ENCODE peak calls at places on chromosomes 2 and 18, in six cellular contexts. O is K562, R is SK-N-SH, F is H1, Q is GM12878, Z is HepG2. M is an unnamed sample.

GRCh38 chr2:83594841-83595720 is 864.0 kb downstream of the SUCLG1 start:
- DNase-seq in F (no peak), O (no peak), R (no peak), Q (no peak), Z (no peak), M (no peak)

GRCh38 chr2:210548031-210548430 is 8.4 kb upstream of the CPS1 start:
- DNase-seq in Q (no peak), F (no peak), O (no peak), Z (no peak), R (no peak), M (no peak)

GRCh38 chr2:9769171-9770005 is 73.9 kb upstream of the TAF1B start:
- DNase-seq in Q (no peak), O (peak), Z (no peak), F (no peak), R (peak), M (no peak)

GRCh38 chr2:128362889-128363228 is 44.2 kb upstream of the HS6ST1 start:
- DNase-seq in R (no peak), Q (no peak), F (peak), Z (no peak), O (no peak), M (no peak)

GRCh38 chr2:145563752-145564615 is 1044.1 kb upstream of the ZEB2 start:
- DNase-seq in Z (no peak), O (no peak), F (no peak), Q (no peak), R (no peak), M (no peak)

GRCh38 chr2:20532634-20533437 is 86.0 kb downstream of the RHOB start:
- DNase-seq in F (no peak), O (no peak), R (no peak), Q (no peak), Z (peak), M (no peak)

GRCh38 chr2:149989447-149990063 is 402.0 kb upstream of the MMADHC start:
- DNase-seq in O (no peak), R (no peak), Q (no peak), Z (peak), F (no peak), M (no peak)

GRCh38 chr2:177881001-177881748 is 191.4 kb downstream of the PDE11A start:
- DNase-seq in Q (no peak), O (no peak), F (no peak), R (no peak), Z (peak), M (no peak)

GRCh38 chr2:241095594-241096290 is 6.3 kb downstream of the MTERF4 start:
- DNase-seq in F (no peak), O (no peak), R (no peak), Z (no peak), Q (no peak), M (no peak)

GRCh38 chr18:80228051-80228848 is 19.1 kb downstream of the PARD6G start:
- DNase-seq in O (peak), F (peak), Q (no peak), Z (no peak), R (no peak), M (no peak)

GRCh38 chr2:75277111-75277510 is 77.8 kb upstream of the TACR1 start:
- DNase-seq in Z (no peak), F (no peak), R (no peak), O (no peak), Q (no peak), M (no peak)

GRCh38 chr18:57088883-57089282 is 58.0 kb upstream of the BOD1L2 start:
- DNase-seq in F (no peak), Z (no peak), O (no peak), R (no peak), Q (no peak), M (no peak)

GRCh38 chr2:156321243-156321904 is 11.1 kb downstream of the NR4A2 start:
- DNase-seq in Q (no peak), R (peak), F (no peak), O (no peak), Z (no peak), M (no peak)

GRCh38 chr18:61554117-61554776 is 221.0 kb downstream of the CDH20 start:
- DNase-seq in O (no peak), R (no peak), Q (no peak), F (no peak), Z (no peak), M (no peak)

GRCh38 chr18:51400721-51401120 is 203.2 kb upstream of the MEX3C start:
- DNase-seq in O (no peak), R (no peak), Z (no peak), Q (no peak), F (no peak), M (no peak)

GRCh38 chr2:218852911-218853667 is 6.5 kb upstream of the WNT6 start:
- DNase-seq in R (peak), F (peak), O (peak), Q (no peak), Z (peak), M (peak)

GRCh38 chr2:81282151-81282769 is 977.7 kb upstream of the LRRTM1 start:
- DNase-seq in Z (no peak), F (no peak), R (no peak), O (no peak), Q (no peak), M (no peak)

DNA sequence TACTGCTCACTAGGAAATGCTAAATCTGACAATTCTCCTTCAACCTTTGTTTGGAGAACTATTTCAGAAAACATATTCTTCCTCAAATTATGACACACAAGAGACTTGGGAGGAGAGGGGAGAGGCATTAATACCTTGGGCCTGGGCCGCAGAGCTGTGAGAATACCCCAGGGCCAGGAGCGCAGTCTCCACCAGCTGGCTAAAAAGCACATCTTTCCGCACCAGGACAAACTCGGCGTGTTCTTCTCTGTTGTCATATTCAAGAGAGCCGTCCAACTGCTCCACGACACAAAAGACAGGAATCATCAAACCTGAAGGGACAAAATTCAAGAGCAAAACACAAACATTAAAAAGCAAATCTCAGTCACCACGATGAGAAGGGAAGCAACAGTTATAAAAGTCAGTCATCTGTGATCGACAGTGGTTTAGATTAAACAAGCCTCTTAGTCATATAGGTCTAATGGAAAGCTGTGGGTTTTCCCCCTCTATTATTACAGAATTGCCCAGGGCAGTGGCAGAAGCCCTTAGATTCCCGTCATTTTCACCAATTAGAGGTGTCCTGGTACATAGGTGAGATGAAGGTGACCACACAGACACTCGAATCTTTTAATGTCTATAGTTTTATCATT is 24.4 kb downstream of the SATB2 start:
- DNase-seq in F (no peak), R (no peak), O (no peak), Q (no peak), Z (no peak), M (no peak)
- TF ChIP-seq GABPA in F (no peak), R (no peak), O (no peak), Q (no peak), Z (no peak), M (no peak)

DNA sequence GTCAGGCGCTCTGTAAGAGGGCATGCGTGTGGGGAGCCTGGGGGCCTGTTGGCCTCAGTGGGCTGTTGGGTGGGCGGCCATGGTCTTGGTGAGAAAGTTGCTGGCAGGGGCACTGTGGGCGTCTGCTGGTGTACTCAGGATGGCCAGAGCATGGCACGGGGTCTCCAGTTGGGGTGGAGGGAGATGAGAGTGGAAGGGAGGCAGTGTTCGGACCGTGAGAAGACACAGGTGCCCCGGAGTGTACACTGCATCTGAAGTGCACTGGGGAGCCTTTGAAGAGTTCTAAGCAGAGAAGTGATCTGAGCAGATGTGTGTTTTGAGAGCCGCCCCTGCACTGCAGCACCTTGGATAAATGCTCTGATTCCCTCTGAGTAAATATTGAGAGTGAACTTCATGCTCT is 150.8 kb downstream of the LDLRAD4 start:
- DNase-seq in R (no peak), O (no peak), Q (no peak), F (no peak), Z (no peak), M (no peak)
- TF ChIP-seq GABPA in R (no peak), O (no peak), Q (no peak), F (no peak), Z (no peak), M (no peak)

DNA sequence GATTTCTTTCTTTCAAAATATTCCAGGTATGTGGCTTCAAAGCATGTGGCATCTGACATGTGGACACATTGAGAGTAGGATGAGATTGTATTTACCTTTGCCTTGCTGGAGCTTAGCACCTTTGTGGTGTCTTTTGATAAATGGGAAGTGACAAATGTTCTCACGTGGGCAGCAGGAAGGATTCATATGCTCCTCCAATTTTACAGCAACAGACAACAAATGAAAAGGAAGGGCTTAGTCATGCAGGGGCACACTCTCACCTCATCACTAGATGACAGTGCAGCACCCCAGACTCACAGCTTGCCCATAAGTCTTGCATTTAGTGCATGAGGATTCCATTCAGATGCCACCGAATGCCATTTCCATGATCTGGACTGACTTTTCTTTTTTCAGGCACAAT is 39.8 kb upstream of the DAPL1 start:
- DNase-seq in F (no peak), Q (no peak), O (no peak), Z (peak), R (no peak), M (no peak)
- TF ChIP-seq GABPA in F (no peak), Q (no peak), O (no peak), Z (no peak), R (no peak), M (no peak)

DNA sequence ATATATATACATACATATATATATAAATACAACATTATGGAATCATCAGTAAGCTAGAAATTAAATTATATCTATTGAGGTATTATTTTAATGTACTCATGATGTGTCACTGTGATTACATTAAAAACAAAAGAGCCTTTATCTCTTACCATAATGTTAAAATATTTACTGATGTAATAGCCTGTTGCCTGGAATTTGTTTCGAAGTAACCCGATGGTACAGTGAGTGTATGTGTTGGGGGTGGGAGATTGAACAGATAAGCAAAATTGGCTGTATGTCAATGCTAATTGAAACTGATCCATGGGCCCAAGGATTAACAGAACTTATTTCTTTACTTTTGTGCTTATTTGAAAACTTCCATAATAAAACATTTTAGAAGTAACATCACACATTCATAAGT is 1473.2 kb downstream of the LRP1B start:
- DNase-seq in R (peak), F (no peak), Q (no peak), Z (no peak), O (no peak), M (no peak)
- TF ChIP-seq GABPA in R (no peak), F (no peak), Q (no peak), Z (no peak), O (no peak), M (no peak)

GRCh38 chr18:38496222-38496810 is 930.7 kb upstream of the CELF4 start:
- DNase-seq in R (no peak), O (no peak), F (no peak), Z (no peak), Q (no peak), M (no peak)

GRCh38 chr18:38497281-38497680 is 931.7 kb upstream of the CELF4 start:
- DNase-seq in Q (no peak), R (no peak), Z (no peak), O (no peak), F (no peak), M (no peak)

GRCh38 chr18:38491195-38491594 is 925.6 kb upstream of the CELF4 start:
- DNase-seq in F (no peak), O (no peak), Q (no peak), Z (no peak), R (no peak), M (no peak)

GRCh38 chr18:38493991-38494559 is 928.5 kb upstream of the CELF4 start:
- DNase-seq in Q (no peak), F (no peak), R (no peak), Z (no peak), O (no peak), M (no peak)
- TF ChIP-seq GABPA in Q (no peak), F (no peak), R (no peak), Z (no peak), O (no peak), M (no peak)

GRCh38 chr2:111052621-111053020 is 68.1 kb upstream of the BCL2L11 start:
- DNase-seq in Z (no peak), F (peak), Q (no peak), R (no peak), O (no peak), M (no peak)
- TF ChIP-seq GABPA in Z (no peak), F (no peak), Q (no peak), R (no peak), O (no peak), M (no peak)

DNA sequence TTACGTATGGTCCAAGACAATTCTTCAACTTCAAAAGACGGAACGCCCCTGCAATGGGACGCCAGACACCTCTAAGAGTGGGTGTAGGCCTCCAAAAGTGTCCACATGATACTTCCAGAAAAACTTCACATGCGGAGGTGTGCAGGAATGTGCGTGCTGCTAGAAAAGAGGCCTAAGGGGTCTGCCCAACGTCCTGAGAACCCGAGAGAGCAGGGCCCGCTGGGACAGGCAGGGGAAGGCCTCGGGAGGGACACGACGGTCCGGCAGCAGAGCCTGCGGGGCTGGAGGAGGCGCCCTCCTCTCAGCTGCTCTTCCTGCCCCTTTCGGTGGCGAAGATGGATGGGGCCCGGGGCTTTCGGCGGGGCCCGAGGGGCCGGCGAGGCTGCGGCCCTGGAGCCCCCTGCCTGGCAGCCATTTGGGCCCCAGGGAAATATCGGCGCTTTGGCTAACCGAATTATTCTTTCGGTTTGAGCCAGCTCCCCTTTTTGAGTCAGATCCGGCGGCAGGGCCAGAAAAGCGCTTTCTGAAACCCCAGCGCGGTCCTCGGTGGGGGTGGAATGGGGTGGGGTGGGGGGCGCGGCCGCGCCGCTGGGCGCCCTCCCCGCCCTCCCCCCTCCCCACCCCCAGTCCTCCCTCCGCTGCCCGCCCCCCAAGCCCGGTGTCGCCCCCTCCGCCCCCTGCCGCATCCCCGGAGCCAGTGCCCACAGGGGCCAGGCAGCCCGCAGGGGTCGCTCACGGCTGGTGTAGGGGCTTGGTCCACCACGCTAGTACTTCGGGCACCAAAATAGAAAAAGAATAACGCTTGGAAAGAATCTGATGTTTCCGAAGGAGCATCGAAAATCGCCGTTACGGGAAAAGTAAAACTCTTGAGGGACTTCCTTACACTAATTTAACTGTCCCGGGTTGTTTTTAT is 9.2 kb upstream of the ARID5A start:
- DNase-seq in Q (no peak), O (no peak), F (peak), Z (no peak), R (peak), M (no peak)
- TF ChIP-seq GABPA in Q (no peak), O (no peak), F (no peak), Z (no peak), R (no peak), M (no peak)

M was measured in HL-60.